ENCODE peak calls at places on chromosome X, in five cellular contexts. R is mucosa of descending colon, M is H4, G is fibroblast of lung, K is activated T-cell treated with anti-CD3 and anti-CD28 coated beads for 1 hour. V is an unnamed sample.

GRCh38 chrX:37409278-37409677 is 60.1 kb downstream of the PRRG1 start:
- DNase-seq in K (no peak), G (peak), M (no peak), R (no peak), V (no peak)

GRCh38 chrX:79133897-79134296 is 10.6 kb upstream of the GPR174 start:
- DNase-seq in M (no peak), G (no peak), R (no peak), K (no peak), V (no peak)

GRCh38 chrX:130268500-130269170 is at the start of gene ZNF280C:
- DNase-seq in M (peak), R (peak), G (peak), K (peak), V (peak)

GRCh38 chrX:56765816-56766553 is 36.9 kb downstream of the NBDY start:
- DNase-seq in M (no peak), K (no peak), R (no peak), G (no peak), V (no peak)

GRCh38 chrX:29257516-29257915 is 670.3 kb downstream of the IL1RAPL1 start:
- DNase-seq in G (peak), R (no peak), M (no peak), K (no peak), V (no peak)

GRCh38 chrX:150692296-150692695 is 900 bp upstream of the MTMR1 start:
- DNase-seq in R (no peak), K (no peak), M (no peak), G (no peak), V (no peak)

GRCh38 chrX:54865208-54865607 is 55.4 kb upstream of the TRO start:
- DNase-seq in M (no peak), K (no peak), R (no peak), G (no peak), V (no peak)

GRCh38 chrX:46634577-46634976 is 61.0 kb downstream of the CHST7 start:
- DNase-seq in G (no peak), M (no peak), K (no peak), R (no peak), V (no peak)

GRCh38 chrX:357693-358471 is 28.8 kb downstream of the PPP2R3B start:
- DNase-seq in K (peak), M (peak), G (peak), R (no peak), V (peak)

GRCh38 chrX:70436380-70436779 is 8.3 kb upstream of the DLG3 start:
- DNase-seq in R (no peak), K (no peak), M (no peak), G (peak), V (no peak)

GRCh38 chrX:68945603-68946228 is 116.9 kb downstream of the EFNB1 start:
- DNase-seq in R (no peak), K (no peak), G (peak), M (peak), V (no peak)

GRCh38 chrX:18036394-18036793 is 175.3 kb upstream of the RAI2 start:
- DNase-seq in M (no peak), R (no peak), K (no peak), G (no peak), V (no peak)